ENCODE peak calls at places on chromosomes 12 and 14, in eight cellular contexts. P, Z, Q, F, U, A, D and Y are unnamed samples.

GRCh38 chr12:112974904-112975303 is 3.4 kb upstream of the OAS2 start:
- DNase-seq in P (no peak), Z (no peak), Q (no peak), F (no peak), U (no peak), A (no peak), D (no peak), Y (no peak)

GRCh38 chr12:109111775-109112491 is 4.5 kb upstream of the ACACB start:
- DNase-seq in P (peak; percentile 19), Z (peak; percentile 25), Q (peak; percentile 78), F (no peak), U (peak; percentile 32), A (no peak), D (peak; percentile 42), Y (no peak)

GRCh38 chr14:102759416-102759815 is 17.8 kb upstream of the TRAF3 start:
- DNase-seq in P (no peak), Z (no peak), Q (no peak), F (no peak), U (no peak), A (no peak), D (no peak), Y (no peak)

GRCh38 chr14:55611859-55612258 is 31.9 kb downstream of the KTN1 start:
- DNase-seq in P (no peak), Z (no peak), Q (no peak), F (no peak), U (no peak), A (no peak), D (no peak), Y (no peak)

GRCh38 chr12:76010732-76011458 is 20.7 kb downstream of the PHLDA1 start:
- DNase-seq in P (no peak), Z (no peak), Q (no peak), F (no peak), U (no peak), A (no peak), D (no peak), Y (no peak)

GRCh38 chr14:34229140-34229539 is 232.9 kb downstream of the SPTSSA start:
- DNase-seq in P (no peak), Z (no peak), Q (no peak), F (no peak), U (no peak), A (no peak), D (no peak), Y (no peak)

GRCh38 chr12:124968656-124969055 is 20.3 kb downstream of the DHX37 start:
- DNase-seq in P (no peak), Z (no peak), Q (no peak), F (no peak), U (no peak), A (no peak), D (no peak), Y (no peak)

GRCh38 chr14:33646692-33647260 is 304.1 kb downstream of the EGLN3 start:
- DNase-seq in P (peak; percentile 20), Z (no peak), Q (no peak), F (no peak), U (no peak), A (no peak), D (no peak), Y (no peak)

GRCh38 chr12:93089805-93090569 is 160.9 kb upstream of the EEA1 start:
- DNase-seq in P (no peak), Z (no peak), Q (no peak), F (no peak), U (no peak), A (no peak), D (no peak), Y (no peak)

GRCh38 chr12:71589478-71589881 is 74.2 kb downstream of the ZFC3H1 start:
- DNase-seq in P (no peak), Z (no peak), Q (no peak), F (no peak), U (no peak), A (no peak), D (no peak), Y (no peak)

GRCh38 chr14:102859911-102860310 is 62.6 kb upstream of the AMN start:
- DNase-seq in P (no peak), Z (no peak), Q (no peak), F (no peak), U (no peak), A (no peak), D (no peak), Y (no peak)